ENCODE peak calls at places on chromosome 10, in five cellular contexts. Q, U, D, A and P are unnamed samples.

GRCh38 chr10:84715911-84716310 is 387.5 kb downstream of the CCSER2 start:
- DNase-seq in A (no peak), Q (no peak), D (no peak), U (no peak), P (no peak)

GRCh38 chr10:101041252-101041761 is 10.3 kb downstream of the SFXN3 start:
- DNase-seq in A (peak), D (peak), U (peak), Q (peak), P (peak)

GRCh38 chr10:132229834-132230556 is 43.2 kb downstream of the DPYSL4 start:
- DNase-seq in U (no peak), Q (no peak), D (peak), A (no peak), P (no peak)

GRCh38 chr10:46543379-46544014 is 13.0 kb downstream of the GPRIN2 start:
- DNase-seq in D (peak), Q (no peak), U (peak), A (no peak), P (no peak)

GRCh38 chr10:129161184-129161583 is 305.9 kb upstream of the MGMT start:
- DNase-seq in U (no peak), A (no peak), D (no peak), Q (no peak), P (no peak)

GRCh38 chr10:15334650-15335323 is 36.3 kb downstream of the FAM171A1 start:
- DNase-seq in A (no peak), U (no peak), Q (no peak), D (no peak), P (no peak)

GRCh38 chr10:6269953-6270867 is 67.5 kb downstream of the PFKFB3 start:
- DNase-seq in D (peak), U (no peak), Q (no peak), A (no peak), P (no peak)

GRCh38 chr10:26423722-26424121 is 14.4 kb upstream of the APBB1IP start:
- DNase-seq in A (no peak), Q (no peak), D (no peak), U (no peak), P (no peak)

GRCh38 chr10:4280481-4281206 is 495.6 kb upstream of the KLF6 start:
- DNase-seq in A (peak), Q (no peak), U (no peak), D (no peak), P (no peak)

GRCh38 chr10:66349726-66350125 is 576.1 kb upstream of the LRRTM3 start:
- DNase-seq in D (no peak), Q (no peak), U (no peak), A (no peak), P (no peak)

GRCh38 chr10:49408437-49409306 is 12.8 kb upstream of the DRGX start:
- DNase-seq in A (peak), D (no peak), Q (no peak), U (peak), P (no peak)

GRCh38 chr10:61592581-61592980 is 70.1 kb upstream of the CABCOCO1 start:
- DNase-seq in A (peak), Q (no peak), D (no peak), U (no peak), P (no peak)
- TF ChIP-seq CTCF in A (no peak), Q (no peak), D (peak), U (no peak), P (peak)

GRCh38 chr10:112872728-112873127 is 77.3 kb upstream of the TCF7L2 start:
- DNase-seq in Q (no peak), A (no peak), U (no peak), D (no peak), P (no peak)
- TF ChIP-seq CTCF in Q (no peak), A (peak), U (peak), D (peak), P (no peak)

DNA sequence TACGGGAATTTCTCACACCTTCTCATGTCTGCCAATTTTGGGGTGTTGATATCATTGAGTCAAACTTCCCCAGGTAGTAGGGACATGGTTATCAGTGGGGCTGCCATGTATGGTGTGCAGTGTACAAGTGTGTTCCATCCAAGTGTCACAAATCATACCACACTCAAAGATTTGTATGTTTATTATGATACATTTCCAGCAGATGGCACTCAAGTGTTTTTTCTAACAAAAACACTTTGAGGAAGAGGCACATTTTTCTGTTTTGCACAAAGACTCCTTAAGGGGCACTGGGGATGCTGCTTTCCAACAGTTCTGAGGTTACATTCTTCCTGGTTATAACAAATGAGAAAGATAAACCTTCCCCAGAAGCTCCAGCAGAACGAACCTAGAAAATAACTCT is 414.5 kb downstream of the REEP3 start:
- DNase-seq in Q (no peak), U (no peak), D (no peak), A (no peak), P (no peak)
- TF ChIP-seq CTCF in Q (no peak), U (no peak), D (no peak), A (no peak), P (no peak)

DNA sequence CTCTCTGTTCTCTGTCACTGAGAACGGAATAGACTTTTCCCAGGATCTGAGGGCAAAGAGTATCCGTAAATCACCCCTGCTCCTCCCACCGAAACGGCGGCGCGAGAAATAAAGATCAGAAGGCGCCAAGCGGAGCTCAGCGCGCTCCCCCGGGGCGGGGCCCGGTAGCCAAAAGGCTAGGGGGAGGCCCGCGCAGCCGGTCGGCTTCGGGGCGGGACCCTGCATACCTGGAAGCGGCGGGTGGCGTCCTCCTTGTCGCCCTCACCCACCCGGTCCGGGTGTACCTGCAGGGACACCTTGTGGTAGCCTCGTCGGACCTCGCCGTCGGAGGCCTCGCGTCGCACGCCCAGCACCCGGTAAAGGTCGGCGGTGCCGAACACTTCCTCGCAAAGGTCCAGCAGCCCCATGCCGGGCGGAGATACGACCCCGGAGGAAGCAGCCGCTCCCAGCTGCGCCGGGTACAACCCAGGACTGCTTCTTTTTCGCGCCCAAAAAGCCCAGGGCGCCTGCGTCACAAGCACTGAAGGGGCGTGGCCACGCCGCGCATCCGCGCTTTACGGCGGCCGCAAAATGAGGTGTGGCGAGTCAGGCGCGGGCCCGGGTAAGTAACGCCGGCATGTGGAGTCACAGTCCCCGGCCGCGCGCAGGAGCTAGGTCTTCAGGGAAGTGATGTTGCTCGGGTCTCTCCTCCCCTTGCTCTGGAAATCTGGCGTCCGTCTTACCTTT is at the start of gene DNAJC9:
- DNase-seq in U (peak), D (peak), Q (peak), A (peak), P (peak)
- TF ChIP-seq CTCF in U (no peak), D (no peak), Q (peak), A (no peak), P (no peak)

GRCh38 chr10:92268763-92269162 is 22.1 kb downstream of the CPEB3 start:
- DNase-seq in A (no peak), Q (no peak), U (no peak), D (no peak), P (no peak)
- TF ChIP-seq CTCF in A (no peak), Q (no peak), U (no peak), D (no peak), P (no peak)